ENCODE peak calls at places on chromosomes 3 and 15, in seven cellular contexts. One of them, this sample, is unnamed.

GRCh38 chr15:57401546-57401945 is 25.2 kb downstream of the CGNL1 start:
- DNase-seq in K562: no peak
- DNase-seq in right lobe of liver: no peak
- DNase-seq in heart left ventricle: no peak
- DNase-seq in IMR-90: no peak
- DNase-seq in ovary: no peak
- DNase-seq in endothelial cell of umbilical vein: no peak
- DNase-seq in this sample: no peak

GRCh38 chr3:158532099-158532734 is 38.8 kb upstream of the MLF1 start:
- DNase-seq in ovary: no peak
- DNase-seq in IMR-90: peak
- DNase-seq in right lobe of liver: no peak
- DNase-seq in endothelial cell of umbilical vein: peak
- DNase-seq in K562: peak
- DNase-seq in heart left ventricle: no peak
- DNase-seq in this sample: no peak

GRCh38 chr15:68431037-68431791 is 749 bp downstream of the ITGA11 start:
- DNase-seq in heart left ventricle: peak
- DNase-seq in K562: no peak
- DNase-seq in right lobe of liver: no peak
- DNase-seq in ovary: peak
- DNase-seq in endothelial cell of umbilical vein: no peak
- DNase-seq in IMR-90: no peak
- DNase-seq in this sample: peak

GRCh38 chr3:103295974-103296570 is 861.3 kb downstream of the ZPLD1 start:
- DNase-seq in K562: no peak
- DNase-seq in ovary: no peak
- DNase-seq in right lobe of liver: no peak
- DNase-seq in IMR-90: peak
- DNase-seq in heart left ventricle: no peak
- DNase-seq in endothelial cell of umbilical vein: no peak
- DNase-seq in this sample: no peak

GRCh38 chr3:177597325-177598109 is 400.2 kb upstream of the TBL1XR1 start:
- DNase-seq in heart left ventricle: peak
- DNase-seq in endothelial cell of umbilical vein: peak
- DNase-seq in IMR-90: peak
- DNase-seq in K562: peak
- DNase-seq in ovary: peak
- DNase-seq in right lobe of liver: no peak
- DNase-seq in this sample: no peak

GRCh38 chr15:38263996-38264395 is 11.4 kb downstream of the SPRED1 start:
- DNase-seq in K562: no peak
- DNase-seq in heart left ventricle: no peak
- DNase-seq in ovary: no peak
- DNase-seq in IMR-90: peak
- DNase-seq in right lobe of liver: no peak
- DNase-seq in endothelial cell of umbilical vein: no peak
- DNase-seq in this sample: no peak

GRCh38 chr3:16058511-16058910 is 116.0 kb upstream of the GALNT15 start:
- DNase-seq in right lobe of liver: no peak
- DNase-seq in K562: no peak
- DNase-seq in IMR-90: peak
- DNase-seq in heart left ventricle: no peak
- DNase-seq in endothelial cell of umbilical vein: no peak
- DNase-seq in ovary: no peak
- DNase-seq in this sample: no peak

GRCh38 chr3:69541823-69542264 is 156.0 kb upstream of the FRMD4B start:
- DNase-seq in K562: no peak
- DNase-seq in endothelial cell of umbilical vein: no peak
- DNase-seq in ovary: peak
- DNase-seq in right lobe of liver: no peak
- DNase-seq in IMR-90: no peak
- DNase-seq in heart left ventricle: peak
- DNase-seq in this sample: no peak

GRCh38 chr15:39092761-39093160 is 488.1 kb upstream of the THBS1 start:
- DNase-seq in K562: no peak
- DNase-seq in heart left ventricle: no peak
- DNase-seq in ovary: no peak
- DNase-seq in endothelial cell of umbilical vein: no peak
- DNase-seq in right lobe of liver: peak
- DNase-seq in IMR-90: no peak
- DNase-seq in this sample: no peak

GRCh38 chr3:61894988-61895935 is 333.9 kb downstream of the PTPRG start:
- DNase-seq in endothelial cell of umbilical vein: peak
- DNase-seq in K562: no peak
- DNase-seq in heart left ventricle: peak
- DNase-seq in ovary: no peak
- DNase-seq in right lobe of liver: no peak
- DNase-seq in IMR-90: peak
- DNase-seq in this sample: no peak

DNA sequence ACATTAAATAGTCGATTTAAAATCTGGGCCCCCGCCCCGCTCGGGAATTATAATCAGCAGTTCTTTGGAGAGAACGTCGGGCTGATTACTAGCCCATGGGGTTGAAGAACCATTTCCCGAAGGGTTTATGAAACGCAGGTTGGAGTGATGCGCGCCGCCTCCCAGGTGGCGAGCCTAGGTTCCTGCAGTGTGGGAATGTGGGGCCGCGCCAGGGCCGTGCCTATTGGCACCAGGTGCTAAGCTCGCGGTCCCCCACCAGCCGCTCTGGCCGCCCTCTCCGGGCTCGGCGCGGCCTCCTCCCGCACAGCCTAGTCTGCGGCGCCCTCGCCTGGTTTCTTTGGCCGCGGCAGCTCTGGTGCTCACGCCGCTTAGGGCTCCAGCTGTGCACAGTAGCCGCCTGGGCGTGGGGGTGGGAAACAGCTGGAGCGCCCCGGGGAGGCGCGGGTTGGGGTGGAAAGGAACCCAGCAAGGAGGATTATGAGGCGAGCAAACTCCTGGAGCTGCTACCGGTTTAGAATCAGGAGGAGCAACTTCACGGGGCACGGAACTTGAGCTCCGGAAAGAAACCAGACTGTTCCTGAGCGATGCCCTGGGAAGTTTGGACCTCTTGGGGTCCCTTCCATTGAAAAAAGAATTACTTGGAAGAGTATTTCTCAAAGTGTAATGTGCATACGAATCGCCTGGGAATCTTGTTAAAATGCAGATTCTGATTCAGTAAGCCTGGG is 5.6 kb upstream of the MECOM start:
- DNase-seq in right lobe of liver: peak
- DNase-seq in heart left ventricle: peak
- DNase-seq in K562: peak
- DNase-seq in IMR-90: peak
- DNase-seq in ovary: peak
- DNase-seq in endothelial cell of umbilical vein: peak
- DNase-seq in this sample: no peak
- TF ChIP-seq POLR2A in right lobe of liver: no peak
- TF ChIP-seq POLR2A in heart left ventricle: no peak
- TF ChIP-seq POLR2A in K562: no peak
- TF ChIP-seq POLR2A in IMR-90: no peak
- TF ChIP-seq POLR2A in ovary: no peak
- TF ChIP-seq POLR2A in endothelial cell of umbilical vein: no peak
- TF ChIP-seq POLR2A in this sample: no peak

GRCh38 chr15:96353378-96353930 is 23.0 kb downstream of the NR2F2 start:
- DNase-seq in heart left ventricle: no peak
- DNase-seq in right lobe of liver: no peak
- DNase-seq in ovary: no peak
- DNase-seq in K562: no peak
- DNase-seq in IMR-90: no peak
- DNase-seq in endothelial cell of umbilical vein: no peak
- DNase-seq in this sample: no peak

GRCh38 chr15:96350321-96350720 is 19.8 kb downstream of the NR2F2 start:
- DNase-seq in ovary: no peak
- DNase-seq in endothelial cell of umbilical vein: peak
- DNase-seq in heart left ventricle: no peak
- DNase-seq in IMR-90: no peak
- DNase-seq in right lobe of liver: no peak
- DNase-seq in K562: no peak
- DNase-seq in this sample: no peak

GRCh38 chr15:96350884-96351639 is 20.6 kb downstream of the NR2F2 start:
- DNase-seq in K562: no peak
- DNase-seq in right lobe of liver: no peak
- DNase-seq in IMR-90: no peak
- DNase-seq in heart left ventricle: no peak
- DNase-seq in endothelial cell of umbilical vein: peak
- DNase-seq in ovary: no peak
- DNase-seq in this sample: no peak

GRCh38 chr15:96352594-96353377 is 22.3 kb downstream of the NR2F2 start:
- DNase-seq in K562: no peak
- DNase-seq in endothelial cell of umbilical vein: peak
- DNase-seq in heart left ventricle: no peak
- DNase-seq in ovary: no peak
- DNase-seq in IMR-90: peak
- DNase-seq in right lobe of liver: no peak
- DNase-seq in this sample: no peak

GRCh38 chr15:96351801-96352593 is 21.5 kb downstream of the NR2F2 start:
- DNase-seq in ovary: peak
- DNase-seq in IMR-90: no peak
- DNase-seq in endothelial cell of umbilical vein: peak
- DNase-seq in right lobe of liver: peak
- DNase-seq in K562: no peak
- DNase-seq in heart left ventricle: no peak
- DNase-seq in this sample: no peak
- TF ChIP-seq CTCF in ovary: no peak
- TF ChIP-seq CTCF in IMR-90: no peak
- TF ChIP-seq CTCF in endothelial cell of umbilical vein: peak
- TF ChIP-seq CTCF in right lobe of liver: no peak
- TF ChIP-seq CTCF in K562: no peak
- TF ChIP-seq CTCF in heart left ventricle: no peak
- TF ChIP-seq CTCF in this sample: no peak

GRCh38 chr3:41961750-41962679 is at the start of gene ULK4:
- DNase-seq in IMR-90: peak
- DNase-seq in ovary: peak
- DNase-seq in endothelial cell of umbilical vein: peak
- DNase-seq in right lobe of liver: peak
- DNase-seq in heart left ventricle: peak
- DNase-seq in K562: peak
- DNase-seq in this sample: peak
- TF ChIP-seq POLR2A in IMR-90: peak
- TF ChIP-seq POLR2A in ovary: peak
- TF ChIP-seq POLR2A in endothelial cell of umbilical vein: peak
- TF ChIP-seq POLR2A in right lobe of liver: no peak
- TF ChIP-seq POLR2A in heart left ventricle: no peak
- TF ChIP-seq POLR2A in K562: peak
- TF ChIP-seq POLR2A in this sample: peak

GRCh38 chr3:8872291-8872690 is 91.0 kb downstream of the RAD18 start:
- DNase-seq in IMR-90: no peak
- DNase-seq in K562: no peak
- DNase-seq in ovary: no peak
- DNase-seq in heart left ventricle: no peak
- DNase-seq in endothelial cell of umbilical vein: no peak
- DNase-seq in right lobe of liver: no peak
- DNase-seq in this sample: no peak

GRCh38 chr3:8869613-8870012 is 93.7 kb downstream of the RAD18 start:
- DNase-seq in K562: no peak
- DNase-seq in ovary: no peak
- DNase-seq in right lobe of liver: no peak
- DNase-seq in heart left ventricle: no peak
- DNase-seq in endothelial cell of umbilical vein: peak
- DNase-seq in IMR-90: peak
- DNase-seq in this sample: no peak

GRCh38 chr3:8870134-8870533 is 93.1 kb downstream of the RAD18 start:
- DNase-seq in ovary: no peak
- DNase-seq in right lobe of liver: no peak
- DNase-seq in endothelial cell of umbilical vein: no peak
- DNase-seq in IMR-90: no peak
- DNase-seq in heart left ventricle: no peak
- DNase-seq in K562: no peak
- DNase-seq in this sample: no peak

GRCh38 chr3:8868996-8869395 is 94.3 kb downstream of the RAD18 start:
- DNase-seq in heart left ventricle: no peak
- DNase-seq in ovary: no peak
- DNase-seq in K562: no peak
- DNase-seq in right lobe of liver: no peak
- DNase-seq in IMR-90: no peak
- DNase-seq in endothelial cell of umbilical vein: no peak
- DNase-seq in this sample: no peak

GRCh38 chr3:8871306-8871705 is 92.0 kb downstream of the RAD18 start:
- DNase-seq in heart left ventricle: no peak
- DNase-seq in K562: no peak
- DNase-seq in right lobe of liver: no peak
- DNase-seq in endothelial cell of umbilical vein: no peak
- DNase-seq in ovary: no peak
- DNase-seq in IMR-90: no peak
- DNase-seq in this sample: no peak
- TF ChIP-seq CTCF in heart left ventricle: no peak
- TF ChIP-seq CTCF in K562: no peak
- TF ChIP-seq CTCF in right lobe of liver: no peak
- TF ChIP-seq CTCF in endothelial cell of umbilical vein: no peak
- TF ChIP-seq CTCF in ovary: no peak
- TF ChIP-seq CTCF in IMR-90: no peak
- TF ChIP-seq CTCF in this sample: no peak

DNA sequence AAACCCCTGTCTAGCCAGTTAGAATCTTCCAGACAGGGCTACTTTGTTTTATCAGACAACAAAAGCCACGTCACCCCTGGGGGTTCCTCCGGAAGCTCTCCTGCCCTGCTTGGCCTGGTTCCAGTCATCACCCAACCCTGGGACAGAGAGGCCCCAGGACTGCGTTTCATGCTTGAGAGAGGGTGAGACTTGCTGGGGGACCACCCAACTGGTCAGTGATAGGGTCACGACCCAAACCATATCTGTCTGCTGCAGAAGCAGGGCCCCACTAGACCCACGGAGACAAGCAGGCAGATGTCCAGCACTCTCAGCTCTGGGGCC is 1.2 kb downstream of the NT5DC2 start:
- DNase-seq in right lobe of liver: no peak
- DNase-seq in IMR-90: peak
- DNase-seq in endothelial cell of umbilical vein: peak
- DNase-seq in ovary: peak
- DNase-seq in heart left ventricle: no peak
- DNase-seq in K562: peak
- DNase-seq in this sample: no peak
- TF ChIP-seq POLR2A in right lobe of liver: no peak
- TF ChIP-seq POLR2A in IMR-90: no peak
- TF ChIP-seq POLR2A in endothelial cell of umbilical vein: peak
- TF ChIP-seq POLR2A in ovary: no peak
- TF ChIP-seq POLR2A in heart left ventricle: no peak
- TF ChIP-seq POLR2A in K562: peak
- TF ChIP-seq POLR2A in this sample: no peak

DNA sequence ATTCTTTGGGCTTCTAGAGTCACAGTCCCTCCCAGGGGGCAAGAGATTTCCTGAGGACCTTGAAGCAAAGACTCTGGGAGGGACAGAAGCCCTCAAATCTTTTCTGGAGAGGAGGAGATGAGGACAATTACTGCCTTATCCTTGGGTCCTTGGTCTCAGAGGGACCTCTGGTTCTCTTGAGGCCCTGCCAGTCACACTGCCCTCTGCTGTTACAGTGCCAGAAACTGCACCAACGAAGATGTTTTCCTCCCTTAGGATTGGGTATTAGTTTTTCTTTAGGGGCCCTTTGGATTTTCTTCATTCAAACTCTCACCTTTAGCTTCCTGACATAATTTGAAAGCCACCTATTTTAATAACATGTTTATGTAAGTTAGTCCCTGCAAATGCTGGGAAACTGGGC is 58.2 kb upstream of the SCN5A start:
- DNase-seq in heart left ventricle: no peak
- DNase-seq in IMR-90: no peak
- DNase-seq in ovary: no peak
- DNase-seq in endothelial cell of umbilical vein: no peak
- DNase-seq in right lobe of liver: no peak
- DNase-seq in K562: peak
- DNase-seq in this sample: no peak
- TF ChIP-seq CTCF in heart left ventricle: peak
- TF ChIP-seq CTCF in IMR-90: peak
- TF ChIP-seq CTCF in ovary: no peak
- TF ChIP-seq CTCF in endothelial cell of umbilical vein: peak
- TF ChIP-seq CTCF in right lobe of liver: no peak
- TF ChIP-seq CTCF in K562: peak
- TF ChIP-seq CTCF in this sample: no peak